ENCODE peak calls at places on chromosomes 4 and X, in five cellular contexts. J is substantia nigra; R is NCI-H1694; B is A172; Q is stimulated activated CD4-positive, alpha-beta T cell treated with anti-CD3 and anti-CD28 coated beads, Interleukin-15, amount 100 ng/mL, for 1 hour. G is an unnamed sample.

GRCh38 chrX:17590892-17591740 is 146.2 kb upstream of the SCML1 start:
- DNase-seq in J (peak), R (peak), B (peak), Q (no peak), G (peak)

GRCh38 chr4:163911891-163912290 is 417.4 kb downstream of the TMA16 start:
- DNase-seq in J (no peak), R (no peak), B (peak), Q (no peak), G (no peak)

GRCh38 chrX:80578518-80579105 is 158.4 kb downstream of the TENT5D start:
- DNase-seq in J (no peak), R (peak), B (peak), Q (no peak), G (peak)

GRCh38 chr4:165426331-165426730 is 47.5 kb downstream of the CPE start:
- DNase-seq in J (no peak), R (no peak), B (no peak), Q (no peak), G (no peak)

GRCh38 chrX:13383907-13384306 is 64.1 kb upstream of the ATXN3L start:
- DNase-seq in J (no peak), R (no peak), B (no peak), Q (no peak), G (no peak)

GRCh38 chrX:48498374-48498809 is 10.4 kb upstream of the PORCN start:
- DNase-seq in J (no peak), R (no peak), B (peak), Q (no peak), G (peak)

GRCh38 chrX:110132450-110133114 is 129.7 kb downstream of the TMEM164 start:
- DNase-seq in J (no peak), R (no peak), B (no peak), Q (no peak), G (no peak)

GRCh38 chr4:10054571-10055041 is 33.3 kb upstream of the SLC2A9 start:
- DNase-seq in J (no peak), R (no peak), B (no peak), Q (no peak), G (no peak)

GRCh38 chr4:1989533-1990347 is 19.0 kb downstream of the NELFA start:
- DNase-seq in J (no peak), R (no peak), B (no peak), Q (no peak), G (no peak)

GRCh38 chrX:39619182-39620009 is 478.4 kb downstream of the BCOR start:
- DNase-seq in J (no peak), R (no peak), B (peak), Q (no peak), G (peak)

GRCh38 chr4:169485084-169485483 is 127.3 kb downstream of the NEK1 start:
- DNase-seq in J (no peak), R (no peak), B (no peak), Q (no peak), G (no peak)

GRCh38 chr4:184253072-184253420 is 35.4 kb upstream of the ENPP6 start:
- DNase-seq in J (no peak), R (no peak), B (no peak), Q (no peak), G (no peak)

GRCh38 chr4:124710911-124711310 is 1.6 kb downstream of the ANKRD50 start:
- DNase-seq in J (no peak), R (no peak), B (peak), Q (no peak), G (peak)

GRCh38 chr4:82893942-82894341 is 3.0 kb upstream of the SEC31A start:
- DNase-seq in J (no peak), R (no peak), B (no peak), Q (no peak), G (no peak)

GRCh38 chr4:182111586-182111985 is 131.6 kb upstream of the TENM3 start:
- DNase-seq in J (no peak), R (no peak), B (no peak), Q (no peak), G (no peak)

GRCh38 chr4:101284546-101284945 is 62.8 kb downstream of the PPP3CA start:
- DNase-seq in J (no peak), R (no peak), B (no peak), Q (no peak), G (no peak)

GRCh38 chr4:42558156-42558555 is 98.7 kb downstream of the ATP8A1 start:
- DNase-seq in J (no peak), R (no peak), B (no peak), Q (no peak), G (no peak)

GRCh38 chrX:64204701-64205440 is 637 bp downstream of the AMER1 start:
- DNase-seq in J (peak), R (no peak), B (peak), Q (no peak), G (peak)

GRCh38 chr4:144591401-144591800 is 54.6 kb upstream of the HHIP start:
- DNase-seq in J (no peak), R (no peak), B (peak), Q (no peak), G (peak)

GRCh38 chr4:53313510-53313909 is 52.4 kb downstream of the SCFD2 start:
- DNase-seq in J (peak), R (no peak), B (peak), Q (no peak), G (peak)

GRCh38 chrX:120456973-120457372 is 12.1 kb downstream of the LAMP2 start:
- DNase-seq in J (no peak), R (no peak), B (peak), Q (no peak), G (peak)

GRCh38 chr4:124529131-124529530 is 183.4 kb downstream of the ANKRD50 start:
- DNase-seq in J (no peak), R (no peak), B (no peak), Q (no peak), G (no peak)

GRCh38 chrX:40107291-40108083 is 9.7 kb upstream of the BCOR start:
- DNase-seq in J (no peak), R (peak), B (no peak), Q (no peak), G (no peak)

GRCh38 chrX:30665471-30665870 is 12.2 kb downstream of the GK start:
- DNase-seq in J (no peak), R (no peak), B (no peak), Q (no peak), G (no peak)

GRCh38 chr4:40980318-40980883 is 230.6 kb downstream of the NSUN7 start:
- DNase-seq in J (no peak), R (no peak), B (no peak), Q (no peak), G (peak)

GRCh38 chr4:106868381-106869035 is 167.6 kb downstream of the DKK2 start:
- DNase-seq in J (no peak), R (no peak), B (peak), Q (no peak), G (no peak)

GRCh38 chrX:39904816-39905474 is 192.8 kb downstream of the BCOR start:
- DNase-seq in J (no peak), R (no peak), B (no peak), Q (no peak), G (peak)

GRCh38 chr4:177100307-177100706 is 209.4 kb upstream of the NEIL3 start:
- DNase-seq in J (no peak), R (no peak), B (no peak), Q (no peak), G (peak)

GRCh38 chr4:182144621-182145359 is 98.4 kb upstream of the TENM3 start:
- DNase-seq in J (no peak), R (no peak), B (no peak), Q (no peak), G (no peak)

GRCh38 chr4:178339769-178340168 is 897.5 kb upstream of the AGA start:
- DNase-seq in J (no peak), R (no peak), B (no peak), Q (no peak), G (no peak)

GRCh38 chr4:8537041-8537461 is 43.1 kb upstream of the GPR78 start:
- DNase-seq in J (no peak), R (no peak), B (peak), Q (no peak), G (peak)

GRCh38 chr4:18512718-18513117 is 491.2 kb upstream of the LCORL start:
- DNase-seq in J (no peak), R (no peak), B (no peak), Q (no peak), G (no peak)